ENCODE peak calls at places on chromosome 11, in ten cellular contexts. O is A172, Q is LoVo, A is HT-29, J is Right ventricle myocardium superior, U is body of pancreas, G is ELR, B is GM23248, E is ovary, P is WTC11. Y is an unnamed sample.

GRCh38 chr11:30377347-30377746 is 54.4 kb downstream of the ARL14EP start:
- DNase-seq in O (no peak), Q (no peak), A (no peak), J (no peak), U (no peak), G (no peak), B (no peak), E (no peak), P (no peak), Y (no peak)

GRCh38 chr11:66617148-66617814 is 851 bp downstream of the RBM14 start:
- DNase-seq in O (peak), Q (no peak), A (no peak), J (peak), U (peak), G (peak), B (peak), E (no peak), P (no peak), Y (no peak)

GRCh38 chr11:2673871-2674471 is 25.8 kb downstream of the KCNQ1OT1 start:
- DNase-seq in O (no peak), Q (no peak), A (no peak), J (no peak), U (peak), G (no peak), B (no peak), E (peak), P (no peak), Y (no peak)

GRCh38 chr11:64250875-64251721 is at the start of gene PLCB3:
- DNase-seq in O (no peak), Q (peak), A (peak), J (peak), U (peak), G (peak), B (peak), E (peak), P (peak), Y (no peak)

GRCh38 chr11:46726206-46726862 is 7.3 kb downstream of the F2 start:
- DNase-seq in O (no peak), Q (no peak), A (no peak), J (no peak), U (no peak), G (no peak), B (no peak), E (no peak), P (no peak), Y (no peak)

GRCh38 chr11:75858613-75859012 is 43.6 kb downstream of the UVRAG start:
- DNase-seq in O (no peak), Q (no peak), A (no peak), J (no peak), U (no peak), G (no peak), B (peak), E (no peak), P (no peak), Y (no peak)

GRCh38 chr11:131691558-131692041 is 321.2 kb downstream of the NTM start:
- DNase-seq in O (no peak), Q (no peak), A (no peak), J (no peak), U (peak), G (peak), B (peak), E (no peak), P (peak), Y (no peak)

GRCh38 chr11:2951235-2952110 is 22.3 kb upstream of the PHLDA2 start:
- DNase-seq in O (peak), Q (no peak), A (no peak), J (no peak), U (no peak), G (peak), B (peak), E (no peak), P (no peak), Y (no peak)

GRCh38 chr11:5297671-5298070 is 4.1 kb downstream of the OR51B4 start:
- DNase-seq in O (no peak), Q (no peak), A (no peak), J (no peak), U (no peak), G (no peak), B (peak), E (no peak), P (no peak), Y (no peak)

GRCh38 chr11:27061078-27061477 is 20.5 kb downstream of the BBOX1 start:
- DNase-seq in O (no peak), Q (no peak), A (no peak), J (no peak), U (no peak), G (no peak), B (no peak), E (no peak), P (no peak), Y (no peak)

GRCh38 chr11:68302256-68303054 is 9.9 kb upstream of the LRP5 start:
- DNase-seq in O (peak), Q (peak), A (peak), J (no peak), U (peak), G (peak), B (peak), E (no peak), P (no peak), Y (peak)

GRCh38 chr11:64036081-64037026 is 623 bp downstream of the FLRT1 start:
- DNase-seq in O (peak), Q (no peak), A (no peak), J (no peak), U (peak), G (peak), B (peak), E (peak), P (no peak), Y (no peak)

GRCh38 chr11:75204012-75204674 is 36.4 kb upstream of the TPBGL start:
- DNase-seq in O (no peak), Q (no peak), A (no peak), J (no peak), U (no peak), G (no peak), B (no peak), E (no peak), P (no peak), Y (no peak)

GRCh38 chr11:12125609-12126149 is 15.3 kb downstream of the MICAL2 start:
- DNase-seq in O (peak), Q (peak), A (peak), J (no peak), U (peak), G (peak), B (peak), E (no peak), P (no peak), Y (no peak)

Y was measured in left colon.